ENCODE peak calls at places on chromosomes 3 and 15, in six cellular contexts. One of them, this sample, is unnamed.

GRCh38 chr3:133862161-133862560 is 33.5 kb downstream of the RAB6B start:
- DNase-seq in PC-3: no peak
- DNase-seq in GM23248: no peak
- DNase-seq in GM23338: no peak
- DNase-seq in MM.1S: no peak
- DNase-seq in hepatocyte: no peak
- DNase-seq in this sample: no peak

GRCh38 chr3:37862219-37862711 is 585 bp downstream of the CTDSPL start:
- DNase-seq in MM.1S: no peak
- DNase-seq in hepatocyte: peak; percentile 79
- DNase-seq in PC-3: no peak
- DNase-seq in GM23248: peak; percentile 84
- DNase-seq in GM23338: peak; percentile 66
- DNase-seq in this sample: no peak

GRCh38 chr15:65028921-65029735 is at the start of gene MTFMT:
- DNase-seq in PC-3: peak; percentile 71
- DNase-seq in GM23248: peak; percentile 92
- DNase-seq in MM.1S: peak; percentile 88
- DNase-seq in GM23338: peak; percentile 92
- DNase-seq in hepatocyte: peak; percentile 95
- DNase-seq in this sample: peak; percentile 95

GRCh38 chr3:32136703-32137102 is 30.3 kb downstream of the GPD1L start:
- DNase-seq in GM23338: no peak
- DNase-seq in GM23248: no peak
- DNase-seq in hepatocyte: no peak
- DNase-seq in PC-3: no peak
- DNase-seq in MM.1S: no peak
- DNase-seq in this sample: no peak

GRCh38 chr3:160697628-160698382 is 20.8 kb downstream of the ARL14 start:
- DNase-seq in GM23248: peak; percentile 68
- DNase-seq in hepatocyte: no peak
- DNase-seq in GM23338: no peak
- DNase-seq in PC-3: peak; percentile 71
- DNase-seq in MM.1S: no peak
- DNase-seq in this sample: no peak

GRCh38 chr15:40302981-40303380 is 4.8 kb downstream of the PLCB2 start:
- DNase-seq in MM.1S: no peak
- DNase-seq in GM23248: no peak
- DNase-seq in PC-3: no peak
- DNase-seq in hepatocyte: no peak
- DNase-seq in GM23338: no peak
- DNase-seq in this sample: no peak

GRCh38 chr15:92915766-92916435 is 15.8 kb downstream of the CHD2 start:
- DNase-seq in MM.1S: no peak
- DNase-seq in GM23248: no peak
- DNase-seq in hepatocyte: no peak
- DNase-seq in GM23338: peak; percentile 52
- DNase-seq in PC-3: no peak
- DNase-seq in this sample: no peak

GRCh38 chr15:60390931-60391501 is 6.8 kb downstream of the ANXA2 start:
- DNase-seq in hepatocyte: peak; percentile 78
- DNase-seq in MM.1S: no peak
- DNase-seq in GM23248: peak; percentile 96
- DNase-seq in PC-3: peak; percentile 77
- DNase-seq in GM23338: peak; percentile 61
- DNase-seq in this sample: no peak

GRCh38 chr15:60591491-60592385 is 112.8 kb upstream of the ICE2 start:
- DNase-seq in hepatocyte: peak; percentile 63
- DNase-seq in MM.1S: peak; percentile 43
- DNase-seq in PC-3: no peak
- DNase-seq in GM23248: peak; percentile 70
- DNase-seq in GM23338: peak; percentile 74
- DNase-seq in this sample: no peak

GRCh38 chr3:46615050-46615449 is 2.7 kb downstream of the FAM240A start:
- DNase-seq in GM23248: no peak
- DNase-seq in GM23338: no peak
- DNase-seq in MM.1S: no peak
- DNase-seq in hepatocyte: no peak
- DNase-seq in PC-3: no peak
- DNase-seq in this sample: no peak

GRCh38 chr3:53130179-53131135 is at the start of gene RFT1:
- DNase-seq in PC-3: peak; percentile 96
- DNase-seq in MM.1S: peak; percentile 96
- DNase-seq in GM23338: peak; percentile 99
- DNase-seq in hepatocyte: peak; percentile 99
- DNase-seq in GM23248: peak; percentile 98
- DNase-seq in this sample: peak; percentile 99

GRCh38 chr15:101488300-101489164 is 975 bp downstream of the PCSK6 start:
- DNase-seq in PC-3: no peak
- DNase-seq in GM23338: peak; percentile 44
- DNase-seq in hepatocyte: peak; percentile 28
- DNase-seq in GM23248: no peak
- DNase-seq in MM.1S: no peak
- DNase-seq in this sample: no peak

GRCh38 chr3:146469206-146470017 is at the start of gene PLSCR2:
- DNase-seq in MM.1S: peak; percentile 72
- DNase-seq in GM23248: peak; percentile 30
- DNase-seq in PC-3: peak; percentile 69
- DNase-seq in hepatocyte: peak; percentile 74
- DNase-seq in GM23338: peak; percentile 91
- DNase-seq in this sample: peak; percentile 80

GRCh38 chr3:189941125-189941524 is 179.6 kb downstream of the P3H2 start:
- DNase-seq in hepatocyte: peak; percentile 26
- DNase-seq in GM23248: no peak
- DNase-seq in GM23338: peak; percentile 14
- DNase-seq in PC-3: no peak
- DNase-seq in MM.1S: no peak
- DNase-seq in this sample: no peak

GRCh38 chr15:75149911-75150709 is 51.6 kb upstream of the C15orf39 start:
- DNase-seq in GM23338: no peak
- DNase-seq in MM.1S: no peak
- DNase-seq in GM23248: peak; percentile 93
- DNase-seq in PC-3: peak; percentile 96
- DNase-seq in hepatocyte: no peak
- DNase-seq in this sample: no peak

GRCh38 chr3:188097786-188098185 is 56.2 kb upstream of the LPP start:
- DNase-seq in GM23338: no peak
- DNase-seq in GM23248: no peak
- DNase-seq in PC-3: no peak
- DNase-seq in hepatocyte: no peak
- DNase-seq in MM.1S: no peak
- DNase-seq in this sample: peak; percentile 79

GRCh38 chr15:62739507-62739906 is 303.0 kb upstream of the TPM1 start:
- DNase-seq in MM.1S: no peak
- DNase-seq in hepatocyte: no peak
- DNase-seq in GM23248: peak; percentile 85
- DNase-seq in GM23338: no peak
- DNase-seq in PC-3: peak; percentile 70
- DNase-seq in this sample: no peak

GRCh38 chr3:152841131-152841530 is 6.2 kb downstream of the P2RY1 start:
- DNase-seq in GM23248: no peak
- DNase-seq in hepatocyte: no peak
- DNase-seq in GM23338: no peak
- DNase-seq in PC-3: no peak
- DNase-seq in MM.1S: no peak
- DNase-seq in this sample: no peak

GRCh38 chr3:134373278-134373941 is 837 bp downstream of the AMOTL2 start:
- DNase-seq in GM23338: peak; percentile 99
- DNase-seq in hepatocyte: peak; percentile 93
- DNase-seq in PC-3: peak; percentile 82
- DNase-seq in GM23248: peak; percentile 97
- DNase-seq in MM.1S: no peak
- DNase-seq in this sample: no peak

GRCh38 chr3:27423463-27423862 is 54.3 kb upstream of the NEK10 start:
- DNase-seq in MM.1S: no peak
- DNase-seq in GM23248: peak; percentile 90
- DNase-seq in PC-3: peak; percentile 67
- DNase-seq in GM23338: no peak
- DNase-seq in hepatocyte: no peak
- DNase-seq in this sample: no peak

GRCh38 chr15:100769043-100769974 is 110.3 kb upstream of the ALDH1A3 start:
- DNase-seq in hepatocyte: no peak
- DNase-seq in GM23338: no peak
- DNase-seq in GM23248: no peak
- DNase-seq in PC-3: no peak
- DNase-seq in MM.1S: no peak
- DNase-seq in this sample: no peak

GRCh38 chr3:55782806-55783205 is 295.7 kb upstream of the WNT5A start:
- DNase-seq in GM23338: no peak
- DNase-seq in PC-3: no peak
- DNase-seq in GM23248: no peak
- DNase-seq in MM.1S: no peak
- DNase-seq in hepatocyte: no peak
- DNase-seq in this sample: no peak

GRCh38 chr15:73014904-73015303 is 37.4 kb upstream of the NEO1 start:
- DNase-seq in MM.1S: no peak
- DNase-seq in PC-3: no peak
- DNase-seq in GM23248: no peak
- DNase-seq in GM23338: no peak
- DNase-seq in hepatocyte: no peak
- DNase-seq in this sample: no peak

DNA sequence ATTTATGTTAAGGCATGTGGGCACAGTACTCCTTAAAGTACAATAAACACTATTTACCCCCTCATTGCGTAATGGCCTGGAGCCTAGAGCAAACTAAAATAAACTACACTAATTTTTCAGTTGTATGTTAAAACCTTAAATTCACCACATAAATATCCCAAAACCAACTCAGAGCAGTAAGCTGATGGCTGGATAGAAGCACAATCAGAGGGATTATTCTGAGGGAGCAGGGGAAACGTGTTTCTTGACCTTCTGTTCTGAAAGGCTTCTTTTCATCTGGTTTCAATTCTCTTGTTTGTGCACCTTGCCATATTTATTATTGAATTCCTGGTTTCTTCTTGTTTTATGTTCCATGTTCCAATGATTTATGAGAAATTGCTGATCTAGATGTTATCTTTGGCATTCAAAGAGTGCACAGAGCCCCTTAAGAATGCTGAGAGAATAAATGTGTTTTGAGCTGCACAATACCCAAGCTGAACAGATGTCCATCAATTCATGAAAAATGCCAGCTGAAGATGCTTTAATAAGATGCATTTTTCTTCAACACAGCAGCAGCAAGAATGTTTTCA is 29.6 kb downstream of the RPL22L1 start:
- DNase-seq in hepatocyte: no peak
- DNase-seq in MM.1S: no peak
- DNase-seq in GM23248: no peak
- DNase-seq in PC-3: no peak
- DNase-seq in GM23338: no peak
- DNase-seq in this sample: peak; percentile 5
- H3K4me3 ChIP-seq in hepatocyte: no peak overlapping the region
- H3K4me3 ChIP-seq in MM.1S: no peak overlapping the region
- H3K4me3 ChIP-seq in GM23248: no peak overlapping the region
- H3K4me3 ChIP-seq in PC-3: no peak overlapping the region
- H3K4me3 ChIP-seq in GM23338: no peak overlapping the region
- H3K4me3 ChIP-seq in this sample: no peak overlapping the region

GRCh38 chr3:129114455-129114854 is 7.1 kb downstream of the RAB43 start:
- DNase-seq in hepatocyte: no peak
- DNase-seq in GM23338: no peak
- DNase-seq in GM23248: no peak
- DNase-seq in MM.1S: no peak
- DNase-seq in PC-3: no peak
- DNase-seq in this sample: no peak
- H3K27ac ChIP-seq in hepatocyte: no peak overlapping the region
- H3K27ac ChIP-seq in GM23338: peak overlapping the region; percentile 78
- H3K27ac ChIP-seq in GM23248: no peak overlapping the region
- H3K27ac ChIP-seq in MM.1S: no peak overlapping the region
- H3K27ac ChIP-seq in PC-3: no peak overlapping the region
- H3K27ac ChIP-seq in this sample: no peak overlapping the region

GRCh38 chr3:13166243-13167063 is 93.2 kb upstream of the IQSEC1 start:
- DNase-seq in PC-3: no peak
- DNase-seq in MM.1S: no peak
- DNase-seq in GM23248: no peak
- DNase-seq in hepatocyte: no peak
- DNase-seq in GM23338: no peak
- DNase-seq in this sample: no peak
- H3K9me2 ChIP-seq in PC-3: no peaks in the 10 kb centered on the region
- H3K9me2 ChIP-seq in MM.1S: no peaks in the 10 kb centered on the region
- H3K9me2 ChIP-seq in GM23248: no peaks in the 10 kb centered on the region
- H3K9me2 ChIP-seq in hepatocyte: no peaks in the 10 kb centered on the region
- H3K9me2 ChIP-seq in GM23338: peaks cover 4% of the 10 kb centered on the region
- H3K9me2 ChIP-seq in this sample: no peaks in the 10 kb centered on the region

GRCh38 chr3:30161370-30161769 is 445.0 kb upstream of the TGFBR2 start:
- DNase-seq in MM.1S: no peak
- DNase-seq in hepatocyte: no peak
- DNase-seq in PC-3: no peak
- DNase-seq in GM23338: no peak
- DNase-seq in GM23248: peak; percentile 58
- DNase-seq in this sample: no peak
- H3K4me3 ChIP-seq in MM.1S: no peak overlapping the region
- H3K4me3 ChIP-seq in hepatocyte: no peak overlapping the region
- H3K4me3 ChIP-seq in PC-3: no peak overlapping the region
- H3K4me3 ChIP-seq in GM23338: no peak overlapping the region
- H3K4me3 ChIP-seq in GM23248: no peak overlapping the region
- H3K4me3 ChIP-seq in this sample: no peak overlapping the region

GRCh38 chr15:63889831-63890230 is 56.1 kb upstream of the HERC1 start:
- DNase-seq in GM23338: no peak
- DNase-seq in GM23248: no peak
- DNase-seq in PC-3: no peak
- DNase-seq in hepatocyte: no peak
- DNase-seq in MM.1S: no peak
- DNase-seq in this sample: no peak

GRCh38 chr15:63890617-63891016 is 56.9 kb upstream of the HERC1 start:
- DNase-seq in MM.1S: no peak
- DNase-seq in hepatocyte: no peak
- DNase-seq in GM23248: no peak
- DNase-seq in PC-3: no peak
- DNase-seq in GM23338: no peak
- DNase-seq in this sample: no peak

GRCh38 chr15:63892794-63893441 is 59.2 kb upstream of the HERC1 start:
- DNase-seq in PC-3: no peak
- DNase-seq in hepatocyte: no peak
- DNase-seq in MM.1S: no peak
- DNase-seq in GM23338: no peak
- DNase-seq in GM23248: no peak
- DNase-seq in this sample: peak; percentile 74

GRCh38 chr15:63891079-63891762 is 57.5 kb upstream of the HERC1 start:
- DNase-seq in GM23248: peak; percentile 81
- DNase-seq in PC-3: peak; percentile 81
- DNase-seq in MM.1S: peak; percentile 69
- DNase-seq in GM23338: peak; percentile 92
- DNase-seq in hepatocyte: peak; percentile 84
- DNase-seq in this sample: peak; percentile 92

GRCh38 chr15:63891763-63892123 is 58.0 kb upstream of the HERC1 start:
- DNase-seq in PC-3: no peak
- DNase-seq in hepatocyte: no peak
- DNase-seq in GM23248: no peak
- DNase-seq in GM23338: no peak
- DNase-seq in MM.1S: no peak
- DNase-seq in this sample: peak; percentile 51
- H3K27ac ChIP-seq in PC-3: no peak overlapping the region
- H3K27ac ChIP-seq in hepatocyte: no peak overlapping the region
- H3K27ac ChIP-seq in GM23248: no peak overlapping the region
- H3K27ac ChIP-seq in GM23338: no peak overlapping the region
- H3K27ac ChIP-seq in MM.1S: no peak overlapping the region
- H3K27ac ChIP-seq in this sample: peak overlapping the region; percentile 89